ENCODE peak calls at places on chromosomes 4 and X, in four cellular contexts. One of them, this sample, is unnamed.

GRCh38 chr4:124414641-124415040 is 297.9 kb downstream of the ANKRD50 start:
- DNase-seq in HepG2: no peak
- DNase-seq in A549: no peak
- DNase-seq in K562: no peak
- DNase-seq in this sample: no peak

GRCh38 chr4:145815626-145816025 is 123.0 kb downstream of the ZNF827 start:
- DNase-seq in HepG2: no peak
- DNase-seq in A549: no peak
- DNase-seq in K562: no peak
- DNase-seq in this sample: no peak

GRCh38 chr4:173289351-173289725 is 44.8 kb downstream of the HMGB2 start:
- DNase-seq in HepG2: no peak
- DNase-seq in A549: no peak
- DNase-seq in K562: no peak
- DNase-seq in this sample: no peak

GRCh38 chr4:189304179-189304578 is 636.5 kb upstream of the FRG1 start:
- DNase-seq in HepG2: no peak
- DNase-seq in A549: no peak
- DNase-seq in K562: no peak
- DNase-seq in this sample: no peak

GRCh38 chrX:109889289-109890006 is 113.5 kb upstream of the TMEM164 start:
- DNase-seq in HepG2: peak
- DNase-seq in A549: no peak
- DNase-seq in K562: no peak
- DNase-seq in this sample: no peak

GRCh38 chr4:36640876-36641275 is 359.5 kb downstream of the DTHD1 start:
- DNase-seq in HepG2: no peak
- DNase-seq in A549: no peak
- DNase-seq in K562: no peak
- DNase-seq in this sample: no peak

GRCh38 chr4:99507762-99508161 is 3.1 kb upstream of the C4orf17 start:
- DNase-seq in HepG2: no peak
- DNase-seq in A549: no peak
- DNase-seq in K562: no peak
- DNase-seq in this sample: no peak

GRCh38 chrX:17527932-17528331 is 152.9 kb downstream of the NHS start:
- DNase-seq in HepG2: no peak
- DNase-seq in A549: no peak
- DNase-seq in K562: no peak
- DNase-seq in this sample: no peak

GRCh38 chr4:128359422-128359821 is 71.8 kb upstream of the PGRMC2 start:
- DNase-seq in HepG2: no peak
- DNase-seq in A549: no peak
- DNase-seq in K562: no peak
- DNase-seq in this sample: no peak

GRCh38 chr4:12231098-12231497 is 802.4 kb upstream of the HS3ST1 start:
- DNase-seq in HepG2: no peak
- DNase-seq in A549: no peak
- DNase-seq in K562: no peak
- DNase-seq in this sample: no peak

GRCh38 chrX:39513836-39514235 is 583.9 kb downstream of the BCOR start:
- DNase-seq in HepG2: no peak
- DNase-seq in A549: peak
- DNase-seq in K562: no peak
- DNase-seq in this sample: no peak

GRCh38 chr4:139458543-139458942 is 4.6 kb downstream of the RAB33B start:
- DNase-seq in HepG2: no peak
- DNase-seq in A549: no peak
- DNase-seq in K562: no peak
- DNase-seq in this sample: no peak

GRCh38 chrX:15350329-15350996 is 15.1 kb upstream of the PIGA start:
- DNase-seq in HepG2: no peak
- DNase-seq in A549: no peak
- DNase-seq in K562: no peak
- DNase-seq in this sample: peak

GRCh38 chrX:65596270-65596669 is 61.7 kb upstream of the LAS1L start:
- DNase-seq in HepG2: no peak
- DNase-seq in A549: no peak
- DNase-seq in K562: no peak
- DNase-seq in this sample: no peak

GRCh38 chr4:84677093-84677492 is 94.2 kb downstream of the CDS1 start:
- DNase-seq in HepG2: no peak
- DNase-seq in A549: no peak
- DNase-seq in K562: no peak
- DNase-seq in this sample: no peak

GRCh38 chrX:8755116-8755515 is 23.2 kb upstream of the ANOS1 start:
- DNase-seq in HepG2: no peak
- DNase-seq in A549: no peak
- DNase-seq in K562: peak
- DNase-seq in this sample: no peak

GRCh38 chr4:25779021-25779420 is 83.8 kb downstream of the SEL1L3 start:
- DNase-seq in HepG2: no peak
- DNase-seq in A549: no peak
- DNase-seq in K562: no peak
- DNase-seq in this sample: no peak

GRCh38 chr4:184267673-184268573 is 50.2 kb upstream of the ENPP6 start:
- DNase-seq in HepG2: peak
- DNase-seq in A549: peak
- DNase-seq in K562: peak
- DNase-seq in this sample: no peak

GRCh38 chr4:168183717-168184571 is 91.6 kb downstream of the ANXA10 start:
- DNase-seq in HepG2: peak
- DNase-seq in A549: peak
- DNase-seq in K562: peak
- DNase-seq in this sample: no peak
- TF ChIP-seq RNF2 in HepG2: no peak
- TF ChIP-seq RNF2 in A549: no peak
- TF ChIP-seq RNF2 in K562: no peak
- TF ChIP-seq RNF2 in this sample: no peak

GRCh38 chr4:85829276-85830051 is 354.5 kb downstream of the ARHGAP24 start:
- DNase-seq in HepG2: no peak
- DNase-seq in A549: no peak
- DNase-seq in K562: no peak
- DNase-seq in this sample: no peak
- TF ChIP-seq RNF2 in HepG2: no peak
- TF ChIP-seq RNF2 in A549: no peak
- TF ChIP-seq RNF2 in K562: no peak
- TF ChIP-seq RNF2 in this sample: no peak

GRCh38 chrX:31213941-31214340 is 142.1 kb upstream of the FTHL17 start:
- DNase-seq in HepG2: no peak
- DNase-seq in A549: no peak
- DNase-seq in K562: peak
- DNase-seq in this sample: no peak

GRCh38 chrX:31215277-31215815 is 143.5 kb upstream of the FTHL17 start:
- DNase-seq in HepG2: no peak
- DNase-seq in A549: no peak
- DNase-seq in K562: no peak
- DNase-seq in this sample: no peak

GRCh38 chrX:31209005-31209612 is 137.3 kb upstream of the FTHL17 start:
- DNase-seq in HepG2: no peak
- DNase-seq in A549: no peak
- DNase-seq in K562: no peak
- DNase-seq in this sample: no peak

GRCh38 chrX:31217111-31217510 is 145.3 kb upstream of the FTHL17 start:
- DNase-seq in HepG2: no peak
- DNase-seq in A549: no peak
- DNase-seq in K562: no peak
- DNase-seq in this sample: no peak

GRCh38 chrX:31212856-31213748 is 141.3 kb upstream of the FTHL17 start:
- DNase-seq in HepG2: no peak
- DNase-seq in A549: no peak
- DNase-seq in K562: no peak
- DNase-seq in this sample: no peak
- TF ChIP-seq RNF2 in HepG2: no peak
- TF ChIP-seq RNF2 in A549: no peak
- TF ChIP-seq RNF2 in K562: no peak
- TF ChIP-seq RNF2 in this sample: no peak

DNA sequence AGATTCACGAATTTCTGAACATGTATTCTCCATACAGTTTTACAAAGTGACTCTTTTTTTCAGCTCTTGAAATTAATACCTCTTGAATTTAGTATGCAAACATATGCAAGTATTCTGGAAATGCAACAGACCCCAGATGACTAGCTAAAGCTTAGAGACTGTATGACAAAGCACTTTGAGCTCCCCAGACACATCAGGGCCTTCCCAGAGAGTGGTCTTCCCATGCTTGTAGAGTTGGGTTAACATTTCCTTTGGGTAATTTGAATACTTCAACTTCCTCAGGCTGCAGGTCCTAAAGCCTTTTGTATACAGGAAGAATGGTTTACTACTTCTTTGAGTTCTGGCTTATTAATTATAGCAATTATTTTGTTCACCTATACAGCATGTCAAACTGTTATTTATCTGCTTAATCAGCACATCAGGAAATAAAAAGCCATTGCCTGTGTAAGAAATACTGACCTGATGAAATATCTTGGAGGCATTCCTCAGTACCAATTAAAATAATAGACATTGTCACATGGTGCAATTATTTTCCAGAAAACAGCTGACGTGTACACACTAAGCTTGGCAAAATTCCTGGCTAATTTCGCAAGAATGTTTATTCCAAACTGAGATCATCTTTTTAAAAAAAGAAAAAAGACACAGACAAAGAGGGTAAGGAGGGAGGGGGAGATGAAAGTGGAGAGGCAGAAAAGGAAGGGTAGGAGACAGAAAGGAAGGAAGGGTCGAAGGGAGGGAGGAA is 62.1 kb upstream of the NFKB1 start:
- DNase-seq in HepG2: peak
- DNase-seq in A549: peak
- DNase-seq in K562: no peak
- DNase-seq in this sample: no peak
- TF ChIP-seq RNF2 in HepG2: no peak
- TF ChIP-seq RNF2 in A549: no peak
- TF ChIP-seq RNF2 in K562: no peak
- TF ChIP-seq RNF2 in this sample: no peak

GRCh38 chr4:15735531-15735930 is 32.7 kb downstream of the BST1 start:
- DNase-seq in HepG2: no peak
- DNase-seq in A549: no peak
- DNase-seq in K562: no peak
- DNase-seq in this sample: no peak

GRCh38 chr4:15725608-15726007 is 22.7 kb downstream of the BST1 start:
- DNase-seq in HepG2: no peak
- DNase-seq in A549: no peak
- DNase-seq in K562: no peak
- DNase-seq in this sample: no peak

GRCh38 chr4:15729910-15730533 is 27.2 kb downstream of the BST1 start:
- DNase-seq in HepG2: peak
- DNase-seq in A549: peak
- DNase-seq in K562: peak
- DNase-seq in this sample: no peak
- TF ChIP-seq RNF2 in HepG2: no peak
- TF ChIP-seq RNF2 in A549: no peak
- TF ChIP-seq RNF2 in K562: no peak
- TF ChIP-seq RNF2 in this sample: no peak

DNA sequence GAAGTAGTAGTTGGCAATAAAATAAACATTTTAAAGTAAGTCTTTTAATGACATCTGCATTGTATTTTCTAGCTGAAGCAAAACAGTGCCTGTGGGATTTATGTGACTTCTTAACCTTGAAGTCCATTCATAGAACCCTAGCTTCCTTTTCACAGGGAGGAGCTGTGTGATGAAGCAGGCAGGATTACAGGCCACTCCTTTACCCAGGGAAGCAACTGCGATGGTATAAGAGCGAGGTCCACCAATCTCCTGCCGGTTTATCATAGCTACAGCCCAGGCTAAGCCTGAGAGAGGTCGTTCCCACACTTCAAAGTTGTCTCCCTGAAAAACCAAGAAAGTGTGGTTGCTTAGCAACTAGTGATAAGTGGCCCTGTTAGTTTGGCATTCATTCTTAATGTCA is 7.0 kb downstream of the RPL36A start:
- DNase-seq in HepG2: no peak
- DNase-seq in A549: no peak
- DNase-seq in K562: no peak
- DNase-seq in this sample: no peak
- TF ChIP-seq RNF2 in HepG2: no peak
- TF ChIP-seq RNF2 in A549: no peak
- TF ChIP-seq RNF2 in K562: no peak
- TF ChIP-seq RNF2 in this sample: no peak

DNA sequence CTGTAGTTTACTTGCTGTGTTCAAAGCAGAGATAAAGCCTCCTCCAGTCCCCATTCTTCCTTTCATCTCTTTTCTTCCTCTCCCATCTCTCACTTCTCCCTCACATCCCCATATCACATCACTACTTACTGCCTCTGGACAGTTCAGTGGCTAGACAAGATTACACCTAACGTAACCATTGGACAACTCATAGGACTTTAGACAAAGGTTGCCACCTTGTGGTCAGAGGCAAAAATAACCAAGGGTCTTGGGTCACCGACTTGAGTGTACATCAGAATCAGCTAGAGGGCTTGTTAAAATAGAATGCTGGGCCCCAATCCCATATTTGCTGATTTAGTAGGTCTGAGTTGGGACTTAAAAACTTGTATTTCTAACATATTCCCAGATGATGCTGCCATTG is 109.3 kb upstream of the DGKK start:
- DNase-seq in HepG2: peak
- DNase-seq in A549: peak
- DNase-seq in K562: peak
- DNase-seq in this sample: no peak
- TF ChIP-seq RNF2 in HepG2: no peak
- TF ChIP-seq RNF2 in A549: no peak
- TF ChIP-seq RNF2 in K562: no peak
- TF ChIP-seq RNF2 in this sample: no peak

GRCh38 chr4:23237771-23238170 is 545.0 kb downstream of the GBA3 start:
- DNase-seq in HepG2: no peak
- DNase-seq in A549: no peak
- DNase-seq in K562: no peak
- DNase-seq in this sample: no peak
- TF ChIP-seq RNF2 in HepG2: no peak
- TF ChIP-seq RNF2 in A549: no peak
- TF ChIP-seq RNF2 in K562: no peak
- TF ChIP-seq RNF2 in this sample: no peak

DNA sequence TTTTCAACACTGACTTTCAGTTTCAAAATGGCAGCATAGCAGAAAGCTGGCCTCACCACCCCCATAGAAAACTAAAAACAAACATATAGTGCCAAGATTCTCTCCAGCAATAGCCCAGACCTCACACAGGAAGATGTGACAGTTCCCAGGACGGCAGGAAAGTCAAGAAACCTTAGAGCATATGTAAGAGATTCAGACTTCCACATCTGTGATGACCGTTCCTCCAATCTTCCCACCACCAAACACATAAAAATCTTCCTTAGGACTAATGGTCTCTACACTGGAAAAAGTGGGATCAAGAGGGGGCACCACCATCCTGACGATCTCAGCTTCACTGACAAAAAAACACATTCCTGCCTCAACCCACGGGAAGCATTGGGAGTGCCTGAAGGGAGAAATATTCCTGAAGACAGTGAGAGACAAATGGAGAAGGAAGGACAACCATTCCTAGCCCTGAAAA is 134.1 kb upstream of the CPXCR1 start:
- DNase-seq in HepG2: peak
- DNase-seq in A549: no peak
- DNase-seq in K562: no peak
- DNase-seq in this sample: no peak
- TF ChIP-seq RNF2 in HepG2: no peak
- TF ChIP-seq RNF2 in A549: no peak
- TF ChIP-seq RNF2 in K562: no peak
- TF ChIP-seq RNF2 in this sample: no peak

GRCh38 chr4:67933755-67934154 is 29.5 kb downstream of the TMPRSS11A start:
- DNase-seq in HepG2: no peak
- DNase-seq in A549: no peak
- DNase-seq in K562: no peak
- DNase-seq in this sample: no peak
- TF ChIP-seq RNF2 in HepG2: no peak
- TF ChIP-seq RNF2 in A549: no peak
- TF ChIP-seq RNF2 in K562: no peak
- TF ChIP-seq RNF2 in this sample: no peak

This sample was measured in H1.